ENCODE peak calls at places on chromosomes 13 and 19, in eight cellular contexts. M, R, O, F, Z, L, B and Y are unnamed samples.

GRCh38 chr13:88257706-88258105 is 586.5 kb downstream of the SLITRK5 start:
- DNase-seq in M (no peak), R (no peak), O (no peak), F (no peak), Z (no peak), L (no peak), B (no peak), Y (no peak)

GRCh38 chr19:3538258-3538929 is 580 bp upstream of the TEKTIP1 start:
- DNase-seq in M (no peak), R (no peak), O (no peak), F (no peak), Z (no peak), L (no peak), B (no peak), Y (no peak)

GRCh38 chr19:19211499-19212432 is at the start of gene NCAN:
- DNase-seq in M (no peak), R (no peak), O (no peak), F (no peak), Z (no peak), L (no peak), B (no peak), Y (no peak)

GRCh38 chr19:32619051-32619685 is 38.2 kb downstream of the PDCD5 start:
- DNase-seq in M (no peak), R (no peak), O (no peak), F (no peak), Z (no peak), L (no peak), B (no peak), Y (no peak)

GRCh38 chr19:47124937-47125668 is 5.5 kb upstream of the SAE1 start:
- DNase-seq in M (no peak), R (no peak), O (no peak), F (no peak), Z (no peak), L (no peak), B (no peak), Y (no peak)

GRCh38 chr13:30738946-30739528 is 3.7 kb downstream of the ALOX5AP start:
- DNase-seq in M (no peak), R (no peak), O (no peak), F (no peak), Z (no peak), L (no peak), B (no peak), Y (no peak)

GRCh38 chr13:97224544-97225324 is 2.6 kb downstream of the MBNL2 start:
- DNase-seq in M (no peak), R (no peak), O (no peak), F (no peak), Z (peak), L (no peak), B (no peak), Y (peak)

GRCh38 chr19:5395996-5396939 is 55.7 kb upstream of the PTPRS start:
- DNase-seq in M (no peak), R (no peak), O (no peak), F (no peak), Z (no peak), L (no peak), B (no peak), Y (no peak)

GRCh38 chr13:28536371-28536770 is 41.4 kb upstream of the FLT1 start:
- DNase-seq in M (no peak), R (no peak), O (no peak), F (no peak), Z (no peak), L (no peak), B (no peak), Y (no peak)

GRCh38 chr19:10270616-10271394 is at the start of gene ICAM1:
- DNase-seq in M (peak), R (no peak), O (peak), F (peak), Z (peak), L (peak), B (no peak), Y (peak)

GRCh38 chr19:35509861-35510625 is 3.4 kb downstream of the DMKN start:
- DNase-seq in M (peak), R (no peak), O (peak), F (peak), Z (peak), L (peak), B (no peak), Y (peak)

GRCh38 chr19:543912-544608 is at the start of gene GZMM:
- DNase-seq in M (peak), R (no peak), O (peak), F (peak), Z (peak), L (peak), B (no peak), Y (peak)

GRCh38 chr19:17052439-17052838 is 22.8 kb downstream of the HAUS8 start:
- DNase-seq in M (no peak), R (no peak), O (no peak), F (no peak), Z (no peak), L (no peak), B (no peak), Y (no peak)

GRCh38 chr19:42074513-42075363 is 1.2 kb upstream of the ZNF574 start:
- DNase-seq in M (no peak), R (no peak), O (no peak), F (no peak), Z (no peak), L (no peak), B (no peak), Y (no peak)

GRCh38 chr19:12065100-12065538 is 588 bp downstream of the ZNF844 start:
- DNase-seq in M (no peak), R (no peak), O (no peak), F (no peak), Z (no peak), L (no peak), B (no peak), Y (no peak)

GRCh38 chr19:1130801-1131717 is 27.3 kb downstream of the GPX4 start:
- DNase-seq in M (no peak), R (no peak), O (no peak), F (no peak), Z (peak), L (peak), B (no peak), Y (no peak)

GRCh38 chr19:3801412-3802096 is 15.4 kb upstream of the MATK start:
- DNase-seq in M (peak), R (no peak), O (no peak), F (peak), Z (peak), L (peak), B (no peak), Y (no peak)

GRCh38 chr19:18221815-18222725 is 4.2 kb downstream of the PDE4C start:
- DNase-seq in M (no peak), R (no peak), O (no peak), F (no peak), Z (no peak), L (no peak), B (no peak), Y (no peak)

GRCh38 chr19:29535984-29536508 is 10.3 kb downstream of the VSTM2B start:
- DNase-seq in M (no peak), R (no peak), O (no peak), F (no peak), Z (no peak), L (no peak), B (no peak), Y (no peak)

GRCh38 chr13:38283346-38283745 is 66.3 kb upstream of the UFM1 start:
- DNase-seq in M (no peak), R (no peak), O (no peak), F (no peak), Z (no peak), L (no peak), B (no peak), Y (no peak)

GRCh38 chr13:43528992-43529391 is 257.8 kb downstream of the ENOX1 start:
- DNase-seq in M (no peak), R (no peak), O (no peak), F (no peak), Z (no peak), L (no peak), B (no peak), Y (no peak)

GRCh38 chr13:78978381-78978998 is 319.5 kb upstream of the OBI1 start:
- DNase-seq in M (no peak), R (no peak), O (no peak), F (no peak), Z (peak), L (peak), B (peak), Y (no peak)

GRCh38 chr19:31560771-31561080 is 211.5 kb upstream of the TSHZ3 start:
- DNase-seq in M (no peak), R (no peak), O (no peak), F (no peak), Z (no peak), L (no peak), B (no peak), Y (no peak)